ENCODE peak calls at places on chromosomes 6 and 20, in eight cellular contexts. E is upper lobe of left lung, S is HAP-1, Q is gastrocnemius medialis, X is left lung, Y is prostate gland, K is fibroblast of lung, R is psoas muscle. V is an unnamed sample.

GRCh38 chr20:8527998-8528397 is 395.9 kb downstream of the PLCB1 start:
- DNase-seq in Q (no peak), Y (no peak), R (no peak), S (peak; percentile 34), E (no peak), X (no peak), K (peak; percentile 88), V (no peak)

GRCh38 chr6:158611600-158612041 is 32.9 kb downstream of the DYNLT1 start:
- DNase-seq in R (no peak), X (peak; percentile 86), E (peak; percentile 83), Y (no peak), Q (no peak), K (no peak), S (no peak), V (no peak)

GRCh38 chr6:33571637-33572316 is 8.3 kb downstream of the BAK1 start:
- DNase-seq in Q (no peak), S (no peak), E (no peak), X (no peak), R (no peak), K (no peak), Y (no peak), V (no peak)

GRCh38 chr20:57894096-57894495 is 184.3 kb upstream of the PMEPA1 start:
- DNase-seq in E (no peak), X (no peak), S (no peak), K (no peak), Q (no peak), Y (no peak), R (no peak), V (no peak)

GRCh38 chr6:74447013-74447412 is 751.0 kb downstream of the CD109 start:
- DNase-seq in S (no peak), K (peak; percentile 8), E (no peak), Q (no peak), R (no peak), X (no peak), Y (no peak), V (no peak)

GRCh38 chr20:17617868-17618672 is 48.2 kb downstream of the DSTN start:
- DNase-seq in S (no peak), E (peak; percentile 67), K (no peak), R (peak; percentile 51), X (peak; percentile 64), Q (no peak), Y (peak; percentile 74), V (peak; percentile 27)

GRCh38 chr6:41706876-41707564 is 28.4 kb downstream of the TFEB start:
- DNase-seq in Y (no peak), R (peak; percentile 81), X (peak; percentile 20), E (no peak), Q (peak; percentile 86), S (no peak), K (peak; percentile 43), V (no peak)

GRCh38 chr20:6975326-6975725 is 207.8 kb downstream of the BMP2 start:
- DNase-seq in E (no peak), S (no peak), X (no peak), Q (no peak), R (no peak), K (peak; percentile 33), Y (no peak), V (no peak)

GRCh38 chr6:120056085-120056484 is 706.5 kb upstream of the MAN1A1 start:
- DNase-seq in Q (no peak), X (no peak), E (no peak), K (no peak), Y (no peak), S (no peak), R (peak; percentile 18), V (peak; percentile 2)

GRCh38 chr20:38897267-38897666 is 28.9 kb upstream of the FAM83D start:
- DNase-seq in E (no peak), Y (no peak), K (no peak), Q (no peak), S (no peak), X (no peak), R (no peak), V (no peak)

GRCh38 chr6:35356391-35356790 is 14.0 kb downstream of the PPARD start:
- DNase-seq in E (no peak), Y (no peak), Q (no peak), X (no peak), S (no peak), K (no peak), R (no peak), V (no peak)

GRCh38 chr20:11302436-11302835 is 615.3 kb upstream of the BTBD3 start:
- DNase-seq in S (no peak), K (peak; percentile 79), R (no peak), X (no peak), E (no peak), Y (no peak), Q (no peak), V (no peak)

GRCh38 chr20:49398401-49399144 is 83.9 kb downstream of the KCNB1 start:
- DNase-seq in Y (no peak), R (no peak), K (no peak), Q (no peak), S (no peak), E (no peak), X (no peak), V (no peak)

GRCh38 chr6:125444234-125444949 is 142.6 kb upstream of the HDDC2 start:
- DNase-seq in Y (no peak), Q (peak; percentile 23), E (peak; percentile 40), R (peak; percentile 69), X (no peak), S (no peak), K (no peak), V (peak; percentile 27)

GRCh38 chr6:139375239-139376053 is 998 bp upstream of the CITED2 start:
- DNase-seq in E (peak; percentile 96), K (peak; percentile 98), R (peak; percentile 93), Y (peak; percentile 96), Q (peak; percentile 94), S (peak; percentile 90), X (peak; percentile 97), V (peak; percentile 94)

GRCh38 chr6:82363368-82364086 is at the start of gene TPBG:
- DNase-seq in Y (peak; percentile 42), K (peak; percentile 87), E (peak; percentile 88), Q (no peak), S (peak; percentile 65), X (peak; percentile 83), R (peak; percentile 63), V (peak; percentile 60)

GRCh38 chr6:147127587-147127986 is 76.6 kb upstream of the STXBP5 start:
- DNase-seq in S (no peak), X (no peak), Q (no peak), R (no peak), E (no peak), K (peak; percentile 50), Y (no peak), V (no peak)

GRCh38 chr6:31057426-31058003 is 47.2 kb downstream of the MUC22 start:
- DNase-seq in X (no peak), E (no peak), S (no peak), Q (no peak), Y (no peak), R (no peak), K (peak; percentile 66), V (no peak)

GRCh38 chr20:5718896-5719595 is 31.2 kb upstream of the SHLD1 start:
- DNase-seq in K (no peak), R (peak; percentile 83), S (no peak), E (no peak), X (no peak), Q (peak; percentile 72), Y (peak; percentile 31), V (no peak)

GRCh38 chr20:47544240-47544639 is 42.6 kb downstream of the NCOA3 start:
- DNase-seq in S (no peak), R (no peak), X (no peak), E (no peak), Q (no peak), K (peak; percentile 89), Y (no peak), V (no peak)

GRCh38 chr6:157860505-157860991 is 37.5 kb downstream of the SNX9 start:
- DNase-seq in K (peak; percentile 62), E (no peak), S (no peak), Q (no peak), R (no peak), Y (no peak), X (no peak), V (no peak)

DNA sequence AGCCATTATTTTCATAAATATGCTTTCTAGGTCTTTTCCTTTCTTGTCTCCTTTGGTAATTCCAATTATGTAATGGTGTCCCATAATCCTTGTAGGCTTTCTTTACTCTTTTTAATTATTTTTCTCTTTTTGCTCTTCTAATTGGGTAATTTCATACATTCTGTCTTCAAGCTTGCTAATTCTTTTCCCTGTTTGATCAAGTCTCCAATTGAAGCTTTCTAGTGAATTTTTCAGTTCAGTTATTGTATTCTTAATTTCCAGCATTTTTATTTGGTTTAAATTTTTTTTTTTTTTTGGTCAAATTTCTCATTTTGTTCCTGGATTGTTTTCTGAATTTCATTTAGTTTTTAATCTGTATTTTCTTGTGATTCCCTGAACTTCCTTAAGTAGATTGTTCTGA is 74.9 kb upstream of the UST start:
- DNase-seq in R (no peak), Y (no peak), E (no peak), S (no peak), K (no peak), X (no peak), Q (no peak), V (no peak)
- H3K9me3 ChIP-seq in R (peaks cover 17% of the 10 kb centered on the region), Y (no peaks in the 10 kb centered on the region), E (peaks cover 26% of the 10 kb centered on the region), S (peaks cover 7% of the 10 kb centered on the region), K (no peaks in the 10 kb centered on the region), X (no peaks in the 10 kb centered on the region), Q (peaks cover 7% of the 10 kb centered on the region), V (peaks cover 18% of the 10 kb centered on the region)

GRCh38 chr20:1793821-1794220 is 101.4 kb upstream of the SIRPA start:
- DNase-seq in R (no peak), Y (no peak), K (no peak), X (no peak), Q (no peak), E (no peak), S (no peak), V (no peak)
- H3K4me3 ChIP-seq in R (no peak overlapping the region), Y (no peak overlapping the region), K (no peak overlapping the region), X (no peak overlapping the region), Q (no peak overlapping the region), E (no peak overlapping the region), S (no peak overlapping the region), V (no peak overlapping the region)

DNA sequence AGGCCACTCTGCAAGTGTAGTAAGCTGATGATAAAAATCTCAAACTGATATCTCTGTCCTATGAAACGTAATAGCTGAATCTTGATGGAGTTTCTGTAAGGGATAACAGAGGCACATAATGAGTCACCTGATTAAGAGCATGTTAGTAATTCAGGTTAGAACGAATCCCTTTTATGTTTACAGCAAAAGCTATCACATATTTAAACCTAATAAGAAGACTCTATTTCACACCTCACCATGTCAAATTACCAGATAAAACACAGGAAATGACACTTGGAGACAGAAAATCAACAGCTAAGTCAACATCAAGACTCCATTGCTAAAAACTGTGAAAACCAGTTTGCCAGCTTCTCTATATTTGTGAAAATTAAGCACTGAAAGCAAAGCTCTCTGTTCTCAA is 11.8 kb downstream of the CST7 start:
- DNase-seq in K (no peak), Q (no peak), R (no peak), S (no peak), E (no peak), Y (no peak), X (no peak), V (no peak)
- H3K36me3 ChIP-seq in K (peaks cover 7% of the 10 kb centered on the region), Q (peaks cover 54% of the 10 kb centered on the region), R (peaks cover 4% of the 10 kb centered on the region), S (peaks cover 35% of the 10 kb centered on the region), E (peaks cover 64% of the 10 kb centered on the region), Y (no peaks in the 10 kb centered on the region), X (peaks cover 94% of the 10 kb centered on the region), V (no peaks in the 10 kb centered on the region)

DNA sequence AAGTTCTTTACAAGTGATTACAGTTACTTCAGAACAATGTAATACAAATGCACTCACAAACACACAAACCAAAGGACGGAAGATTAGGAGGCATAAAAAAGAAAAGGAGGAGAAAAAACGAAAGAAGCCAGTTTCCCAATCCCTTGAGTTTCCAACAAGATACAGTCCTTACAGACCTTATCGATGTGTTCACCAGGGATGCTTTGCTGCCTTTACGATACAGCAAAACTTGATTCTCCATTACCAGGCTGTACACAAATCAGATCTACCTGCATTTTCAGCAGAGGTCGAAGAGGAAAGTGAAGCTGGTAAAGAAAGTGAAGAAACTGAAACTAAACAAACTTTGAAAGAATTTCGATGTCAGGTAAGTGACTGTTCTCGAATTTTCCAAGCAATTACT is 62.6 kb upstream of the SMIM8 start:
- DNase-seq in S (no peak), Q (no peak), E (no peak), X (no peak), R (no peak), Y (no peak), K (no peak), V (no peak)
- H3K9me3 ChIP-seq in S (no peaks in the 10 kb centered on the region), Q (no peaks in the 10 kb centered on the region), E (no peaks in the 10 kb centered on the region), X (no peaks in the 10 kb centered on the region), R (no peaks in the 10 kb centered on the region), Y (no peaks in the 10 kb centered on the region), K (no peaks in the 10 kb centered on the region), V (no peaks in the 10 kb centered on the region)

V was measured in mucosa of descending colon.